ENCODE peak calls at places on chromosomes 2 and 18, in nine cellular contexts. O is HuH-7.5; A is activated naive CD4-positive, alpha-beta T cell treated with Interleukin-2 at 50 U/mL for 16 hours; P is MV-4-11; Z is H54; M is HTR-8/SVneo; N is NCI-H1105; G is ecto neural progenitor cell; C is astrocyte of the cerebellum. L is an unnamed sample.

GRCh38 chr18:58788971-58789797 is 75.5 kb upstream of the ZNF532 start:
- DNase-seq in P (no peak), N (no peak), M (no peak), Z (no peak), G (peak; percentile 57), C (peak; percentile 8), A (no peak), O (no peak), L (no peak)

GRCh38 chr2:213150315-213150951 is 979 bp downstream of the IKZF2 start:
- DNase-seq in Z (no peak), N (no peak), P (no peak), G (peak; percentile 54), A (no peak), M (no peak), O (no peak), C (no peak), L (peak; percentile 35)

GRCh38 chr2:153477096-153477555 is 1.4 kb downstream of the RPRM start:
- DNase-seq in M (no peak), A (no peak), O (peak; percentile 20), P (no peak), N (peak; percentile 57), Z (no peak), C (no peak), G (no peak), L (no peak)

GRCh38 chr2:128736046-128736688 is 417.5 kb upstream of the HS6ST1 start:
- DNase-seq in N (no peak), M (no peak), A (no peak), Z (no peak), G (no peak), C (no peak), O (no peak), P (no peak), L (no peak)

GRCh38 chr2:38394903-38395341 is 17.8 kb upstream of the ATL2 start:
- DNase-seq in O (no peak), N (no peak), C (peak; percentile 36), P (no peak), A (no peak), Z (no peak), M (no peak), G (no peak), L (no peak)

GRCh38 chr2:235005023-235005422 is 53.2 kb downstream of the SH3BP4 start:
- DNase-seq in O (no peak), A (no peak), C (no peak), Z (no peak), G (no peak), M (no peak), P (no peak), N (no peak), L (no peak)

GRCh38 chr2:168687314-168687713 is 115.1 kb upstream of the NOSTRIN start:
- DNase-seq in C (no peak), M (no peak), A (no peak), Z (no peak), P (no peak), N (no peak), O (no peak), G (no peak), L (no peak)

GRCh38 chr2:113876503-113877387 is 13.1 kb upstream of the ACTR3 start:
- DNase-seq in Z (no peak), P (no peak), O (peak; percentile 44), C (peak; percentile 53), A (peak; percentile 72), M (no peak), G (no peak), N (peak; percentile 88), L (peak; percentile 60)

GRCh38 chr2:96957299-96957698 is 29.1 kb downstream of the FAM178B start:
- DNase-seq in P (no peak), Z (no peak), M (no peak), C (no peak), O (no peak), N (no peak), G (peak; percentile 58), A (no peak), L (no peak)

GRCh38 chr18:55407774-55408535 is 180.0 kb downstream of the TCF4 start:
- DNase-seq in G (no peak), C (no peak), A (no peak), M (no peak), N (no peak), Z (no peak), O (no peak), P (no peak), L (no peak)

GRCh38 chr2:241795021-241795999 is 13.7 kb upstream of the NEU4 start:
- DNase-seq in O (no peak), M (no peak), P (no peak), C (no peak), Z (no peak), A (no peak), G (no peak), N (no peak), L (no peak)